ENCODE peak calls at places on chromosomes 13 and 19, in six cellular contexts. I is psoas muscle, L is trophoblast cell, Q is GM23248, C is HFF-Myc, A is cardiac muscle cell. V is an unnamed sample.

GRCh38 chr13:42377640-42378382 is 105.9 kb downstream of the AKAP11 start:
- DNase-seq in A (no peak), Q (no peak), I (no peak), C (no peak), L (no peak), V (no peak)

GRCh38 chr13:19959831-19960672 is 1.5 kb downstream of the ZMYM2 start:
- DNase-seq in L (peak), Q (peak), I (peak), C (peak), A (peak), V (peak)

GRCh38 chr19:10518444-10519361 is 1.5 kb upstream of the S1PR5 start:
- DNase-seq in L (no peak), A (no peak), Q (no peak), C (no peak), I (no peak), V (no peak)

GRCh38 chr19:46298477-46299003 is 1.7 kb downstream of the HIF3A start:
- DNase-seq in A (no peak), I (no peak), C (no peak), L (no peak), Q (no peak), V (no peak)

GRCh38 chr13:29676535-29676934 is 81.0 kb upstream of the SLC7A1 start:
- DNase-seq in A (peak), L (no peak), C (no peak), Q (peak), I (no peak), V (no peak)

GRCh38 chr19:29945017-29945416 is 3.0 kb downstream of the URI1 start:
- DNase-seq in A (no peak), L (no peak), C (no peak), I (no peak), Q (no peak), V (no peak)

GRCh38 chr13:66958611-66959010 is 271.5 kb downstream of the PCDH9 start:
- DNase-seq in Q (no peak), C (no peak), L (no peak), A (no peak), I (no peak), V (no peak)

GRCh38 chr13:40456979-40457553 is 209.4 kb downstream of the FOXO1 start:
- DNase-seq in I (no peak), C (no peak), L (no peak), A (no peak), Q (no peak), V (no peak)

GRCh38 chr13:104833221-104833620 is 1702.2 kb downstream of the EFNB2 start:
- DNase-seq in C (no peak), L (no peak), I (no peak), Q (no peak), A (no peak), V (no peak)

GRCh38 chr19:54473071-54473941 is at the start of gene CDC42EP5:
- DNase-seq in Q (peak), I (peak), C (peak), L (peak), A (peak), V (peak)

GRCh38 chr13:43085545-43085944 is 62.2 kb downstream of the DNAJC15 start:
- DNase-seq in A (peak), Q (peak), L (no peak), I (no peak), C (no peak), V (no peak)

GRCh38 chr19:4456843-4457653 is 546 bp downstream of the UBXN6 start:
- DNase-seq in C (no peak), A (peak), L (no peak), I (peak), Q (peak), V (no peak)

GRCh38 chr13:24159921-24160324 is 597 bp upstream of the SPATA13 start:
- DNase-seq in Q (peak), L (no peak), C (no peak), I (no peak), A (no peak), V (peak)

GRCh38 chr19:16456652-16457194 is 15.0 kb downstream of the EPS15L1 start:
- DNase-seq in C (no peak), L (no peak), I (no peak), A (no peak), Q (peak), V (peak)

GRCh38 chr19:47523473-47523872 is 8.6 kb upstream of the NAPA start:
- DNase-seq in Q (no peak), C (no peak), L (no peak), A (no peak), I (no peak), V (no peak)

GRCh38 chr13:21974741-21975140 is 303.9 kb downstream of the FGF9 start:
- DNase-seq in A (no peak), C (no peak), Q (no peak), L (no peak), I (no peak), V (no peak)

GRCh38 chr13:107450931-107451330 is 764.4 kb downstream of the LIG4 start:
- DNase-seq in C (no peak), A (no peak), Q (peak), I (no peak), L (no peak), V (peak)

GRCh38 chr19:13022111-13022858 is 27.0 kb downstream of the NFIX start:
- DNase-seq in A (no peak), L (no peak), I (peak), Q (peak), C (no peak), V (no peak)

DNA sequence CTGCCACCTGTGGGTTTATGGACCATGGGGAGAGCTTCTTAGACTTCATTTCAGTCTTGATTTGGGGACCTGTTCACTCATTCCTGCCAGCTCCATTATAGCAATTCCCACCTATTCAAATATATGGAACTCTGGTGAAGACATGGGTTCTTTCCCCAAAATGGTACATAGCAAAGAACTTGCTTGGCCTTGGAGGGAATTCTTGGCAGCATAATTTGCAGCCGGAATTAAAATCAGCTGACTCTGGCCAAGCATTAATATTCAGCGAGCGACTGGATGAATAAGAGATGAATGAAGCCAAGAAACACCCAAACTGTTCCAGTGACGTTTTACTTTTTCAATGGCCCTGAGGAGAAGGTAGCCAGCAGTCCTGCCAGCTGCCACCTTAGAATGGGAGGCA is 88.4 kb upstream of the SOX1 start:
- DNase-seq in A (no peak), Q (no peak), L (no peak), C (no peak), I (no peak), V (no peak)
- H3K4me3 ChIP-seq in A (no peak), Q (no peak), L (no peak), C (no peak), I (no peak), V (no peak)

DNA sequence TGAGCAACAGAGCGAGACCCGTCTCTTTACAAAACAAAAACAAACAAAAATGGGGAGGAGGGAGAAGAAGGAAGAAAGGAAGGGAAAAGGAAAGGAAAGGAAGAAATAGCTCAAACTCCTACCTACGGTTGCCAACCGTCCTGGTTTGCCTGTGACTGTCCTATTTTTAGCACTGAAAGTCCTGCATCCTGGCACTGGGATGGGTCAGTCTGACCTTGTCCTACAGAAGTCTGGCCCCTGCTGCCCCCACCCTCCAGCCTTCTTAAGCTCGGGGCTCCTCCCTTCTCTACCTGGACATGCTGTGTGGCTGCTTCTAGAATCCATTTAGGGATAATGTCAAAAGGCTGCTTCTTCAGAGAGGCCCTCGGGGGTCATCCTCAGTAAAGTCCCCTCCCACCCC is 1.2 kb upstream of the STXBP2 start:
- DNase-seq in I (no peak), A (no peak), L (no peak), Q (no peak), C (no peak), V (no peak)
- H3K4me3 ChIP-seq in I (no peak), A (no peak), L (no peak), Q (no peak), C (no peak), V (no peak)

GRCh38 chr19:50497030-50497420 is 14.0 kb downstream of the JOSD2 start:
- DNase-seq in C (no peak), Q (no peak), A (no peak), I (no peak), L (no peak), V (no peak)
- H3K4me3 ChIP-seq in C (no peak), Q (no peak), A (peak), I (peak), L (no peak), V (no peak)

GRCh38 chr13:99987180-99988047 is 5.8 kb downstream of the ZIC2 start:
- DNase-seq in Q (no peak), A (peak), L (no peak), C (no peak), I (no peak), V (no peak)
- H3K4me3 ChIP-seq in Q (no peak), A (no peak), L (no peak), C (no peak), I (no peak), V (no peak)

GRCh38 chr13:96880419-96880818 is 113.9 kb downstream of the OXGR1 start:
- DNase-seq in C (no peak), I (no peak), Q (no peak), A (no peak), L (no peak), V (no peak)
- H3K4me3 ChIP-seq in C (no peak), I (no peak), Q (no peak), A (no peak), L (no peak), V (no peak)

DNA sequence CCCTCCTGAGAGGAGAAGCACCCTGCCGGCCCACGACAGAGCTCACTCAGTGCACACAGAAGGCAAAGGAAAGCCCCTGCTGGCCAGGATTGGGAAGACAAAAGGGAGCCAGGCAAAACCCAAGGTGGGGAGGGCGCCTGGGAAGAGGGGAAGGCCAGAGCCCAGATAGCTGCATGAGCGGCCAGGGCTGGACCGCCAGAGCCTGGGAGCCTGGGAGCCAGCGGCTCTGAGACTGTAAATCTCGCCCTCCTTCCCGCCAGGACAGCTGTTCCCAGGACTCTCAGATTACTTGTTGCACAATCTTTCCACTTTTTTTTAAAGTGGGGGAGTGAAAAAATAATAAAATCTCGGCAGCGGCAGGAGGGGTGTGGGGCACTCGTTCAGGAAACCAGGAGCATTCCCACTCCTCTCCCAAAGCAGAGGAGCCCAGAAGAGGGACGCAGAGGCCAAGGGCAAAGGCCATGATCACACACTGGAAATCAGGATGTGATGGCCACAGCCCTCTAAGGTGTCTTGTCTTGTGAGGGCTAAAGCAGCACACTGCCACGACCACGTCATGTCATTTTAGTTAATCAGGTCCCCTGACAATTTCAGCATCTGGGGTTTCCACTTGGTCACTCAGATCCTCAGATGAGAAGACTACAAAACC is 19.6 kb upstream of the EPHX3 start:
- DNase-seq in I (peak), Q (peak), C (peak), A (peak), L (peak), V (no peak)
- H3K4me3 ChIP-seq in I (peak), Q (peak), C (no peak), A (no peak), L (no peak), V (no peak)

GRCh38 chr19:45136507-45137178 is 24.1 kb downstream of the NKPD1 start:
- DNase-seq in L (no peak), A (no peak), I (no peak), C (no peak), Q (no peak), V (no peak)
- H3K4me3 ChIP-seq in L (no peak), A (no peak), I (no peak), C (no peak), Q (no peak), V (no peak)

GRCh38 chr13:109157275-109157674 is 527.9 kb downstream of the MYO16 start:
- DNase-seq in Q (no peak), A (no peak), I (no peak), L (no peak), C (no peak), V (no peak)

GRCh38 chr13:109154146-109154545 is 524.7 kb downstream of the MYO16 start:
- DNase-seq in I (no peak), C (no peak), A (no peak), Q (no peak), L (peak), V (no peak)

GRCh38 chr13:109156181-109156935 is 526.9 kb downstream of the MYO16 start:
- DNase-seq in L (peak), Q (peak), A (no peak), C (peak), I (no peak), V (peak)

GRCh38 chr13:109154546-109154945 is 525.1 kb downstream of the MYO16 start:
- DNase-seq in I (no peak), L (peak), Q (no peak), C (no peak), A (no peak), V (no peak)

DNA sequence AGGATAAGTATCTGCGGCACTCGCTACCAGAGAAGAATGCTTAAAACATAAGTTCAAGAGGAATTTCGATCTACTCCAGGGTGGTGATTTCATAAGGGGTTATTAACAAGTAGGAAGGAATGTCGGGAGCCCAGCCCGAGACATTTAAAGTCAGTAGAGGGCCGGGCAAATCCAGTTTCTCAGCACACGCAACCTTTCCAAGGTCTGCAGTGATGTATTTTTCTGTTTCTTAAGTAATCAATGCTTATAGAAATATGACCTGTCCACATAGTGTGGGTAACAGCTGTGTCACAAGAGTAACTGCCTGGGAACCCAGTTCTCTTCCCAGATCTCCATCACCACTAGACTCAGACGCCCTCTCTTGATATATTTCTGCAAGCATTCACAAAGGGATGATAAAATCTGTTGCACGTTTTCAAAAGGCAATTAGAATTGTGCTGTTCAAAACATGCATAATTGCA is 525.9 kb downstream of the MYO16 start:
- DNase-seq in A (no peak), C (no peak), I (no peak), L (peak), Q (peak), V (no peak)
- H3K4me3 ChIP-seq in A (no peak), C (no peak), I (no peak), L (no peak), Q (peak), V (no peak)

GRCh38 chr19:18098891-18099622 is 1.5 kb downstream of the MAST3 start:
- DNase-seq in I (no peak), Q (peak), L (no peak), C (no peak), A (no peak), V (no peak)

GRCh38 chr19:18097217-18097992 is at the start of gene MAST3:
- DNase-seq in L (peak), A (peak), C (no peak), Q (peak), I (peak), V (peak)

GRCh38 chr19:18099623-18099995 is 2.0 kb downstream of the MAST3 start:
- DNase-seq in L (peak), A (no peak), I (no peak), C (no peak), Q (no peak), V (no peak)

GRCh38 chr19:18096258-18096657 is 1.3 kb upstream of the MAST3 start:
- DNase-seq in Q (no peak), C (no peak), L (no peak), I (no peak), A (no peak), V (no peak)

DNA sequence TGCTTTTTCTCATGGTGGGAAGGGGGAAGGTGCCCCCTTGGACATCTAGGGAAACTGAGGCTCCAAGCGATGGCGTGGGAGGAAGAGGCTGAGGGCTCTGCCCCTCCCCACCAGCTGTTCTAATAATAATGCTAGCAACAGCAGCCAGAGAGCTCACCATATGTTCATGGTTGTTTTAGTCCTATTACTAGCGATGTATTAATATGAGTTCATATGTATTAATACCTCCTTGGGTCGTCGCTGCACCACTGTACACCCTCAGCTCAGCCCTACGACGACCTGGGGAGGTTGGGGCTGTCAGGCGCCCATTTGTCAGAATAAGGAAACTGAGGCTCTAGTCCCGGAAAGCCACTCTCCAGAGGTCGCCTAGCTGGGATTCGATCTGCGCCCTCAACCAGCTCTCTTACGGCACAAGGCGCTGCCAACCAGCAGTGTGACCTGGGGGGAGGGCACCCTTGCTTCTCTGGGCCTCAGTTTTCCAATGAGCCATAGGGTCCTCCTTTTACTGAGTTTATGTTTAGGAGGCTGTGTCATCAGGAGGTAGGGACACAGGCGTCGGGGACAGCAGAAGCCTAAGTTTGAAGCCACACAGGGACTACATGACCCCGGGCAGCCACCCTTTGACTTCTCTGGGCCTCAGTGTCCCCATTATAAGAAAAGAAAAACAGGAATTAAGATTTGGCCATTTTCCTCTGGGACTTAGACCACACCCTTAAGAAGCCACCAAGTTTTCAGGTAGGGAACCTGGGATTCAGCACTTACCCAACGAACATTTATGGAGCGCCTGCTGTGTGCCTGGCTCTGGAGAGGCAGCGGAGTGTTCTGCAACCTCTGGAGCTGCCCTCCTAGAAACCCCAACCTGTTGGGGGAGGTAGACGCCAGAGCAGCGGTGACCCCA is 664 bp downstream of the MAST3 start:
- DNase-seq in A (no peak), Q (no peak), C (no peak), L (no peak), I (no peak), V (no peak)
- H3K4me3 ChIP-seq in A (peak), Q (peak), C (peak), L (no peak), I (peak), V (peak)

V was measured in left lung.